ENCODE peak calls at places on chromosomes 12 and 14, in six cellular contexts. Y, D, Z, B, E and N are unnamed samples.
A peak's percentile ranks its signal among the peaks of the same experiment; 100 is the strongest.

GRCh38 chr12:85041395-85041794 is 5.2 kb downstream of the LRRIQ1 start:
- DNase-seq in Y (no peak), D (no peak), B (no peak), Z (no peak), E (no peak), N (no peak)

GRCh38 chr14:103656031-103656757 is 27.2 kb downstream of the KLC1 start:
- DNase-seq in Z (peak; percentile 24), B (no peak), D (no peak), Y (peak; percentile 19), E (no peak), N (no peak)

GRCh38 chr14:103393687-103394626 is 8.7 kb downstream of the MARK3 start:
- DNase-seq in B (no peak), D (no peak), Z (peak; percentile 65), E (no peak), Y (peak; percentile 44), N (no peak)

GRCh38 chr12:9096563-9097176 is 19.0 kb downstream of the A2M start:
- DNase-seq in D (no peak), E (no peak), Z (no peak), B (no peak), Y (peak; percentile 17), N (no peak)

GRCh38 chr14:24367506-24368214 is at the start of gene NFATC4:
- DNase-seq in E (peak; percentile 79), Y (peak; percentile 55), Z (peak; percentile 96), B (peak; percentile 85), D (peak; percentile 27), N (peak; percentile 37)

GRCh38 chr12:30877110-30877875 is 49.3 kb upstream of the TSPAN11 start:
- DNase-seq in B (no peak), Y (no peak), Z (no peak), D (no peak), E (no peak), N (no peak)

GRCh38 chr12:98373019-98373554 is 142.3 kb upstream of the TMPO start:
- DNase-seq in B (no peak), E (peak; percentile 25), Y (peak; percentile 75), D (peak; percentile 56), Z (peak; percentile 57), N (peak; percentile 47)

GRCh38 chr12:7091171-7091570 is 1.1 kb downstream of the C1R start:
- DNase-seq in E (no peak), Y (no peak), Z (no peak), D (no peak), B (peak; percentile 42), N (no peak)

GRCh38 chr14:66379116-66379515 is 107.1 kb upstream of the CCDC196 start:
- DNase-seq in Z (peak; percentile 4), B (no peak), Y (peak; percentile 40), D (no peak), E (no peak), N (peak; percentile 88)

GRCh38 chr12:31491819-31492598 is 98.9 kb downstream of the DENND5B start:
- DNase-seq in Z (peak; percentile 86), E (no peak), B (no peak), Y (peak; percentile 89), D (peak; percentile 25), N (peak; percentile 60)

GRCh38 chr12:7935773-7936581 is at the start of gene SLC2A3:
- DNase-seq in Z (peak; percentile 93), E (peak; percentile 71), B (peak; percentile 55), Y (peak; percentile 41), D (peak; percentile 97), N (no peak)

GRCh38 chr14:94665121-94665520 is 52.9 kb downstream of the SERPINA3 start:
- DNase-seq in E (no peak), Z (peak; percentile 94), B (no peak), D (no peak), Y (peak; percentile 64), N (no peak)

GRCh38 chr12:62438098-62438692 is 28.4 kb upstream of the MON2 start:
- DNase-seq in B (no peak), D (peak; percentile 69), Z (peak; percentile 63), E (peak; percentile 53), Y (peak; percentile 68), N (peak; percentile 74)

GRCh38 chr14:63470877-63471565 is 72.2 kb downstream of the PPP2R5E start:
- DNase-seq in E (peak; percentile 53), B (no peak), Y (peak; percentile 79), D (no peak), Z (peak; percentile 82), N (no peak)

GRCh38 chr14:33842299-33842698 is 108.6 kb downstream of the EGLN3 start:
- DNase-seq in E (no peak), B (no peak), Y (peak; percentile 74), Z (no peak), D (no peak), N (peak; percentile 17)

GRCh38 chr12:29026419-29026818 is 122.7 kb upstream of the FAR2 start:
- DNase-seq in B (no peak), E (no peak), D (no peak), Y (no peak), Z (no peak), N (no peak)

GRCh38 chr14:94213021-94213420 is 38.9 kb downstream of the PPP4R4 start:
- DNase-seq in B (no peak), D (no peak), Z (peak; percentile 71), E (no peak), Y (peak; percentile 22), N (no peak)

GRCh38 chr12:113424915-113425823 is 3.0 kb downstream of the SDSL start:
- DNase-seq in B (peak; percentile 71), Z (peak; percentile 53), E (peak; percentile 63), Y (peak; percentile 54), D (peak; percentile 66), N (peak; percentile 77)

GRCh38 chr12:28933864-28934527 is 215.1 kb upstream of the FAR2 start:
- DNase-seq in E (no peak), B (no peak), D (no peak), Z (no peak), Y (peak; percentile 23), N (no peak)

GRCh38 chr14:74804219-74804825 is 41.2 kb downstream of the YLPM1 start:
- DNase-seq in Y (peak; percentile 59), D (peak; percentile 31), B (no peak), Z (peak; percentile 74), E (peak; percentile 37), N (peak; percentile 17)

GRCh38 chr12:11718768-11719253 is 69.3 kb downstream of the ETV6 start:
- DNase-seq in Y (peak; percentile 20), E (no peak), B (no peak), D (no peak), Z (peak; percentile 86), N (no peak)

GRCh38 chr12:86613306-86613705 is 357.1 kb upstream of the MGAT4C start:
- DNase-seq in D (no peak), B (no peak), E (no peak), Y (peak; percentile 82), Z (no peak), N (no peak)

GRCh38 chr14:81831128-81831815 is 297.6 kb upstream of the SEL1L start:
- DNase-seq in Z (peak; percentile 5), B (peak; percentile 82), E (no peak), D (peak; percentile 1), Y (peak; percentile 83), N (no peak)

DNA sequence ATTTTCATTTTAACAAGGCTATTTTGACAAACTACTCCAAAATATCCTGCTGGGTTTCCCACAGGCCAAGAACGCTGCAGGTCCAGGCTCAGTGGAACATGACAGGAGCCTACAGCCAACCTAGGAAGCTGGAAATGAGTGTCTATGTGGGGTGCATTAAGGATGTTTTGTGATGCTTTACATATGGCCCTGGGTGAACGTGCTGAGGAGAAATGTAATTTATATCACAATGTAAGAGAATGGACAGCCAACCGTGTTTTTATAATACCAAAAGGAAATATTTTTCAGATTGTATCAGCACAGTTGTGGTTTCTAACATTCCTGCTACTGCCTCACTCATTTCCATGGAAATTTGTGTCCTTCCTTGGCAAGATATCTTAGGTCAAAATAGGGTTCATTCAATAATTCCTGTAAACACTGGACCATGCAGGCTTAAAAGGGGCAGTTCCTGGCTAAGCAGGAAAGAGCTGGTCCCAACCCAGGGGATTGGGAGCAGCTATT is 51.5 kb downstream of the ST8SIA1 start:
- DNase-seq in B (no peak), Y (peak; percentile 76), E (no peak), D (no peak), Z (peak; percentile 94), N (no peak)
- TF ChIP-seq CTCF in B (no peak), Y (no peak), E (no peak), D (no peak), Z (no peak), N (no peak)

GRCh38 chr12:65681226-65681625 is 143.1 kb upstream of the HMGA2 start:
- DNase-seq in Z (no peak), D (no peak), B (no peak), E (no peak), Y (no peak), N (no peak)

GRCh38 chr12:65682145-65682544 is 142.1 kb upstream of the HMGA2 start:
- DNase-seq in B (no peak), Y (no peak), Z (no peak), E (no peak), D (no peak), N (no peak)

GRCh38 chr12:65684906-65685305 is 139.4 kb upstream of the HMGA2 start:
- DNase-seq in E (no peak), Z (no peak), Y (no peak), B (no peak), D (no peak), N (no peak)

GRCh38 chr12:65689508-65689907 is 134.8 kb upstream of the HMGA2 start:
- DNase-seq in Z (no peak), E (no peak), D (no peak), B (no peak), Y (no peak), N (no peak)

DNA sequence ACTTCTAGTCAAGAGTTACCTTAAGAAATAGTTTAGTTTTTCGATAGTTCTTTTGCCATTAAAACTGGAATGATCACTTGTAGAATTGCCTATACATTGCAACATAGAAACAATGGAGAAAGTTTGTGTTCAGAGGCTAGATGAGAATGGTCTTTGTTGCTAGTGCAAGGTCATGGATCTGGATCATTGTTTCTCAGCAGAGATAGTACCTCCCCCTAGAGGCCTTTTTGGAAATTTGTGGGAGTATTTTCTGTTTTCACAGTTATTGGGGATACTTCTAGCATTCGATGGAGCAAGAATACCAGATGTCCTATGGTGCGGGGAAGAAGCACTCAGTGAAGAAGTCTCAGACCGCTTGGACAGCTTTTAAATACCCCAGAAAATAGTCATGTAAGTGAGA is 138.8 kb upstream of the HMGA2 start:
- DNase-seq in E (no peak), Z (peak; percentile 72), Y (peak; percentile 66), B (no peak), D (peak; percentile 26), N (peak; percentile 23)
- TF ChIP-seq CTCF in E (peak; percentile 38), Z (peak; percentile 74), Y (peak; percentile 40), B (peak; percentile 9), D (peak; percentile 64), N (peak; percentile 48)

DNA sequence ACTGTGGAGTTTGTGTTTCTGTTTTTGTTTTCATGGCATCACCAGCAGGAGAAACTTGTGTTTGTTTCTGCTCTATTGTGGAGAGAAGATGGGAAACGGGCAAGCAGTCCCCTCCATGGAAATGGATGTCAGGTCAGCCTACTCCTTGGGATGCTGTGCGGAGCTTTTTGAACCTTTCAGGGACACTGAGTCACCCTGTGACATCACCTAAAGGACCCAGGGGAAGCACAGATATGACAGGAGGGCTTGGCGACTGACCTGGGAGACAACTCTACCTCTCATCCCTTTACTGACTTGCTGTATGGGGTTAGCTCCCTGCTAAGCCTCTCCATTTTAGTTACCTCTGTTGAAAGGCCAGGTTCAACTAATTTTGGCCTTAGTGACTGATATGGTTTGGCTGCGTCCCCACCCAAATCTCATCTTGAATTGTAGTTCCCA is 706.9 kb upstream of the TMEM132C start:
- DNase-seq in D (no peak), B (no peak), Y (no peak), E (no peak), Z (no peak), N (no peak)
- TF ChIP-seq CTCF in D (no peak), B (no peak), Y (no peak), E (no peak), Z (no peak), N (no peak)

GRCh38 chr14:50967719-50968266 is 23.5 kb upstream of the PYGL start:
- DNase-seq in E (no peak), D (no peak), B (no peak), Y (no peak), Z (no peak), N (no peak)
- TF ChIP-seq CTCF in E (no peak), D (no peak), B (no peak), Y (no peak), Z (no peak), N (no peak)